ENCODE peak calls at places on chromosomes 12 and 14, in six cellular contexts. X is Panc1, Z is stomach, B is upper lobe of left lung, S is K562, U is sigmoid colon. M is an unnamed sample.

GRCh38 chr12:67069451-67070306 is 199.5 kb upstream of the CAND1 start:
- DNase-seq in S (peak; percentile 11), X (no peak), U (no peak), Z (peak; percentile 41), B (no peak), M (no peak)

GRCh38 chr14:100416921-100417451 is 93.8 kb downstream of the SLC25A47 start:
- DNase-seq in S (no peak), U (no peak), Z (no peak), X (no peak), B (no peak), M (no peak)

GRCh38 chr12:132471011-132471857 is 18.7 kb upstream of the FBRSL1 start:
- DNase-seq in U (no peak), S (peak; percentile 64), B (peak; percentile 43), X (no peak), Z (peak; percentile 59), M (no peak)

GRCh38 chr12:41936333-41936732 is 208.3 kb downstream of the GXYLT1 start:
- DNase-seq in S (no peak), Z (no peak), X (no peak), B (no peak), U (no peak), M (no peak)

GRCh38 chr12:96421014-96421413 is 20.8 kb upstream of the CDK17 start:
- DNase-seq in S (no peak), X (no peak), Z (no peak), U (no peak), B (no peak), M (no peak)

GRCh38 chr12:109735051-109735521 is 21.5 kb downstream of the FAM222A start:
- DNase-seq in S (no peak), X (no peak), Z (peak; percentile 22), U (peak; percentile 33), B (peak; percentile 3), M (peak; percentile 52)

GRCh38 chr12:32558941-32559340 is 120.2 kb upstream of the DNM1L start:
- DNase-seq in U (no peak), Z (no peak), B (no peak), X (no peak), S (no peak), M (no peak)

GRCh38 chr12:27333311-27334009 is 824 bp downstream of the BMAL2 start:
- DNase-seq in U (peak; percentile 67), Z (peak; percentile 53), B (peak; percentile 53), S (no peak), X (no peak), M (peak; percentile 69)

GRCh38 chr14:30440986-30441385 is 118.0 kb upstream of the G2E3 start:
- DNase-seq in Z (no peak), X (no peak), B (no peak), U (no peak), S (no peak), M (no peak)

GRCh38 chr12:237026-237815 is 23.3 kb upstream of the SLC6A12 start:
- DNase-seq in X (no peak), U (no peak), Z (no peak), B (no peak), S (no peak), M (peak; percentile 43)

GRCh38 chr12:116177017-116177416 is 100.5 kb downstream of the MED13L start:
- DNase-seq in S (peak; percentile 36), U (no peak), Z (no peak), X (no peak), B (no peak), M (no peak)

GRCh38 chr12:116169071-116169470 is 108.4 kb downstream of the MED13L start:
- DNase-seq in X (no peak), B (no peak), Z (no peak), U (no peak), S (no peak), M (no peak)

GRCh38 chr12:116171549-116171948 is 105.9 kb downstream of the MED13L start:
- DNase-seq in Z (no peak), S (no peak), X (no peak), B (no peak), U (no peak), M (no peak)

GRCh38 chr12:116174904-116175303 is 102.6 kb downstream of the MED13L start:
- DNase-seq in X (no peak), S (no peak), Z (no peak), B (no peak), U (no peak), M (no peak)

GRCh38 chr12:116172224-116172849 is 105.2 kb downstream of the MED13L start:
- DNase-seq in X (no peak), S (peak; percentile 18), B (no peak), U (no peak), Z (no peak), M (no peak)
- H3K27ac ChIP-seq in X (no peak overlapping the region), S (peak overlapping the region; percentile 83), B (no peak overlapping the region), U (no peak overlapping the region), Z (no peak overlapping the region), M (no peak overlapping the region)

GRCh38 chr14:90382491-90383125 is 14.2 kb upstream of the CALM1 start:
- DNase-seq in S (no peak), U (peak; percentile 94), B (peak; percentile 50), X (no peak), Z (peak; percentile 69), M (peak; percentile 89)
- TF ChIP-seq POLR2AphosphoS5 in S (no peak), U (peak; percentile 79), B (no peak), X (no peak), Z (peak; percentile 64), M (no peak)

DNA sequence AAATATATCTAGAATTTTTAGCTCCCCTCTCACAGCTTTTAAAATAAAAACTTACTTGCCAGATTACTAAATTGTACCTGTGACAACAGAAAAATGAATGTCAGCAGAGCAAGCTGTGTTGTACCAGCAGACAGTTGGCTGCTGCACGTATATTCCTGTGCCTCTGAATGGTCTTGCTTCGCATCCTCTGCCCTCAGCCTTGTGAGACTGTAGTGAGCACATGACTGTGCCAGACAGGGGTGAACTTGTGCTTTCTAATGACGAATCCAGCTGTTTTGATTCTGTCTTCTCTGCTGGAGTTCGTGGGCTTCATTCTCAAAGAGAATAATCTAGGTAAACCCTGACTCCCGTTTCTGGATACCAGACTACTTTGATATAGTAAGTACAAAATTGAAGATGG is 58.3 kb upstream of the FRMD6 start:
- DNase-seq in X (no peak), U (no peak), Z (no peak), S (no peak), B (no peak), M (no peak)
- TF ChIP-seq CTCF in X (no peak), U (no peak), Z (no peak), S (no peak), B (no peak), M (no peak)

GRCh38 chr14:92963301-92964123 is 40.6 kb downstream of the CHGA start:
- DNase-seq in S (no peak), U (no peak), B (no peak), Z (no peak), X (no peak), M (no peak)
- H3K27ac ChIP-seq in S (no peak overlapping the region), U (peak overlapping the region; percentile 77), B (no peak overlapping the region), Z (peak overlapping the region; percentile 17), X (no peak overlapping the region), M (no peak overlapping the region)